ENCODE peak calls at places on chromosomes 1 and 21, in four cellular contexts. One of them, this sample, is unnamed.

GRCh38 chr1:106846656-106847055 is 209.8 kb upstream of the PRMT6 start:
- DNase-seq in NB4: no peak
- DNase-seq in neural crest cell: no peak
- DNase-seq in lung: no peak
- DNase-seq in this sample: no peak

GRCh38 chr1:216483672-216484401 is 60.6 kb upstream of the USH2A start:
- DNase-seq in NB4: no peak
- DNase-seq in neural crest cell: no peak
- DNase-seq in lung: no peak
- DNase-seq in this sample: no peak

GRCh38 chr1:156571261-156571958 is 955 bp downstream of the IQGAP3 start:
- DNase-seq in lung: no peak
- DNase-seq in neural crest cell: no peak
- DNase-seq in NB4: peak; percentile 41
- DNase-seq in this sample: no peak

GRCh38 chr1:31306278-31306677 is 9.4 kb downstream of the ZCCHC17 start:
- DNase-seq in neural crest cell: no peak
- DNase-seq in NB4: no peak
- DNase-seq in lung: no peak
- DNase-seq in this sample: no peak

GRCh38 chr1:85088408-85088784 is 40.1 kb upstream of the MCOLN3 start:
- DNase-seq in NB4: no peak
- DNase-seq in lung: no peak
- DNase-seq in neural crest cell: no peak
- DNase-seq in this sample: no peak

GRCh38 chr1:4108741-4109625 is 208.9 kb upstream of the C1orf174 start:
- DNase-seq in neural crest cell: no peak
- DNase-seq in NB4: no peak
- DNase-seq in lung: no peak
- DNase-seq in this sample: no peak

GRCh38 chr1:12088607-12089006 is 25.5 kb downstream of the TNFRSF8 start:
- DNase-seq in lung: no peak
- DNase-seq in NB4: peak; percentile 51
- DNase-seq in neural crest cell: no peak
- DNase-seq in this sample: no peak

GRCh38 chr1:179229214-179230140 is at the start of gene ABL2:
- DNase-seq in lung: peak; percentile 44
- DNase-seq in neural crest cell: peak; percentile 57
- DNase-seq in NB4: peak; percentile 60
- DNase-seq in this sample: peak; percentile 81

GRCh38 chr1:196660912-196661311 is 9.1 kb downstream of the CFH start:
- DNase-seq in neural crest cell: no peak
- DNase-seq in lung: no peak
- DNase-seq in NB4: peak; percentile 43
- DNase-seq in this sample: peak; percentile 22

GRCh38 chr1:7401814-7402547 is 369.1 kb upstream of the VAMP3 start:
- DNase-seq in lung: peak; percentile 29
- DNase-seq in NB4: no peak
- DNase-seq in neural crest cell: peak; percentile 0
- DNase-seq in this sample: no peak

GRCh38 chr1:91851130-91852010 is 34.6 kb downstream of the TGFBR3 start:
- DNase-seq in lung: peak; percentile 88
- DNase-seq in NB4: no peak
- DNase-seq in neural crest cell: no peak
- DNase-seq in this sample: no peak

GRCh38 chr1:14924455-14925325 is 228.9 kb upstream of the TMEM51 start:
- DNase-seq in lung: no peak
- DNase-seq in NB4: peak; percentile 15
- DNase-seq in neural crest cell: peak; percentile 23
- DNase-seq in this sample: no peak

GRCh38 chr1:205447457-205448415 is 8.1 kb downstream of the BLACAT1 start:
- DNase-seq in neural crest cell: no peak
- DNase-seq in NB4: no peak
- DNase-seq in lung: no peak
- DNase-seq in this sample: no peak

GRCh38 chr1:7501259-7501560 is 269.9 kb upstream of the VAMP3 start:
- DNase-seq in lung: no peak
- DNase-seq in NB4: no peak
- DNase-seq in neural crest cell: no peak
- DNase-seq in this sample: no peak

GRCh38 chr1:194028002-194028401 is 841.6 kb upstream of the B3GALT2 start:
- DNase-seq in NB4: no peak
- DNase-seq in neural crest cell: no peak
- DNase-seq in lung: no peak
- DNase-seq in this sample: no peak

GRCh38 chr1:30321216-30321910 is 402.0 kb downstream of the MATN1 start:
- DNase-seq in NB4: no peak
- DNase-seq in neural crest cell: no peak
- DNase-seq in lung: no peak
- DNase-seq in this sample: no peak

GRCh38 chr1:203557390-203557789 is 63.4 kb downstream of the OPTC start:
- DNase-seq in NB4: no peak
- DNase-seq in neural crest cell: no peak
- DNase-seq in lung: no peak
- DNase-seq in this sample: no peak

GRCh38 chr1:96409087-96409486 is 312.5 kb upstream of the PTBP2 start:
- DNase-seq in neural crest cell: no peak
- DNase-seq in NB4: no peak
- DNase-seq in lung: no peak
- DNase-seq in this sample: no peak

GRCh38 chr1:234601217-234602017 is 8.6 kb downstream of the IRF2BP2 start:
- DNase-seq in lung: no peak
- DNase-seq in NB4: peak; percentile 89
- DNase-seq in neural crest cell: no peak
- DNase-seq in this sample: no peak

GRCh38 chr1:160079448-160079847 is 1.9 kb upstream of the KCNJ9 start:
- DNase-seq in lung: no peak
- DNase-seq in NB4: no peak
- DNase-seq in neural crest cell: no peak
- DNase-seq in this sample: no peak

GRCh38 chr1:94383966-94384408 is 34.2 kb upstream of the ABCD3 start:
- DNase-seq in NB4: no peak
- DNase-seq in neural crest cell: no peak
- DNase-seq in lung: peak; percentile 39
- DNase-seq in this sample: no peak

GRCh38 chr21:28538987-28539622 is 453.6 kb downstream of the LTN1 start:
- DNase-seq in lung: no peak
- DNase-seq in NB4: no peak
- DNase-seq in neural crest cell: no peak
- DNase-seq in this sample: no peak

GRCh38 chr1:197156692-197157091 is 10.2 kb upstream of the ASPM start:
- DNase-seq in lung: no peak
- DNase-seq in NB4: no peak
- DNase-seq in neural crest cell: no peak
- DNase-seq in this sample: no peak

GRCh38 chr1:221824909-221825308 is 83.0 kb upstream of the DUSP10 start:
- DNase-seq in lung: no peak
- DNase-seq in NB4: no peak
- DNase-seq in neural crest cell: no peak
- DNase-seq in this sample: no peak

GRCh38 chr1:26169201-26169600 is 438 bp upstream of the C1orf232 start:
- DNase-seq in NB4: no peak
- DNase-seq in neural crest cell: no peak
- DNase-seq in lung: no peak
- DNase-seq in this sample: no peak

GRCh38 chr1:52552505-52553371 is at the start of gene TUT4:
- DNase-seq in lung: peak; percentile 84
- DNase-seq in neural crest cell: peak; percentile 81
- DNase-seq in NB4: peak; percentile 92
- DNase-seq in this sample: peak; percentile 24

GRCh38 chr1:20440785-20441200 is 45.2 kb downstream of the CAMK2N1 start:
- DNase-seq in NB4: peak; percentile 46
- DNase-seq in lung: peak; percentile 51
- DNase-seq in neural crest cell: peak; percentile 42
- DNase-seq in this sample: peak; percentile 28

DNA sequence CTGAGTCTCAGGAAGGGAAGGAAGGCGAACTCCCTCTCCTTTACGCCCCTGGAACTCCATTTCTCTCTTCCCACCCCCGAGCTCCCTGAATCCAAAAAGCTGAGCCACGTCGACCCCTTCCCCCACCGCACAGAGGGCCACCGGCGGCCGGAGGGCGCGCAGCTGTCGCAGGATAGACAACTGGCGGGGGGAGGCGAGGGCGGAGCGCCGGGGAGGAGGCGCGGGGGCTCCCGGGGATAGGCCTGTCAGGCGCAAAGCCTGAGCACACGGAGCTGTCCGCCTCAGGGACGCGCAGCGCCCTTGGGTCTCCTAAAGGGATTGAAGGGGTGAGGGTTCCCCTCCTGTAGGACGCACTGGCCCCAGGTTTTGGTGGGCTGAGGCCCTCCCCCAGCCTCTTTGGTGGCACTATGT is 752 bp upstream of the ACTA1 start:
- DNase-seq in NB4: no peak
- DNase-seq in neural crest cell: no peak
- DNase-seq in lung: no peak
- DNase-seq in this sample: no peak
- TF ChIP-seq CTCF in NB4: no peak
- TF ChIP-seq CTCF in neural crest cell: no peak
- TF ChIP-seq CTCF in lung: no peak
- TF ChIP-seq CTCF in this sample: no peak

GRCh38 chr1:161177112-161177935 is at the start of gene B4GALT3:
- DNase-seq in NB4: peak; percentile 92
- DNase-seq in neural crest cell: peak; percentile 96
- DNase-seq in lung: peak; percentile 93
- DNase-seq in this sample: peak; percentile 100

GRCh38 chr1:161179698-161180097 is 2.4 kb upstream of the B4GALT3 start:
- DNase-seq in lung: no peak
- DNase-seq in NB4: no peak
- DNase-seq in neural crest cell: no peak
- DNase-seq in this sample: no peak

GRCh38 chr1:161182214-161182613 is 4.9 kb upstream of the B4GALT3 start:
- DNase-seq in neural crest cell: no peak
- DNase-seq in NB4: peak; percentile 63
- DNase-seq in lung: no peak
- DNase-seq in this sample: no peak

GRCh38 chr1:161177936-161178244 is 583 bp upstream of the B4GALT3 start:
- DNase-seq in neural crest cell: no peak
- DNase-seq in lung: no peak
- DNase-seq in NB4: no peak
- DNase-seq in this sample: no peak

DNA sequence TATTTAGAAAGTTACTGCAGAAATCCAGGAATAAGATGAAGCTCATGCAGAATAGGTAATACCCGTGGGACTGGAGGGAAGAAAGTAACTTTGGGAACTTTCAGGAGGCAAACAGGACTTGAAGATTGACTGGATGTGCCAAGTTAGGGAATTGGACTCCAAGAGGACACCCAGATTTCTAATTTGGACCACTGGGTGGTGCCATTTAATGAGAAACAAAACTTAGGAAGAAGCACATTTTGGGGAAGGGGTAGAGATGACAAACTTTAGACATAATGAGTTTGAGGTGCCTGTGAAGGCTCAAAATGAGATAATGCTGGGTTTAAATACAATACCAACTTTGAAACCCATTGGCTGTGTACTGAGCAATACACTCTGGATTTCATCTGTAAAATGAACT is 3.3 kb upstream of the B4GALT3 start:
- DNase-seq in lung: no peak
- DNase-seq in neural crest cell: no peak
- DNase-seq in NB4: peak; percentile 62
- DNase-seq in this sample: no peak
- TF ChIP-seq CTCF in lung: no peak
- TF ChIP-seq CTCF in neural crest cell: peak; percentile 37
- TF ChIP-seq CTCF in NB4: peak; percentile 37
- TF ChIP-seq CTCF in this sample: peak; percentile 51

DNA sequence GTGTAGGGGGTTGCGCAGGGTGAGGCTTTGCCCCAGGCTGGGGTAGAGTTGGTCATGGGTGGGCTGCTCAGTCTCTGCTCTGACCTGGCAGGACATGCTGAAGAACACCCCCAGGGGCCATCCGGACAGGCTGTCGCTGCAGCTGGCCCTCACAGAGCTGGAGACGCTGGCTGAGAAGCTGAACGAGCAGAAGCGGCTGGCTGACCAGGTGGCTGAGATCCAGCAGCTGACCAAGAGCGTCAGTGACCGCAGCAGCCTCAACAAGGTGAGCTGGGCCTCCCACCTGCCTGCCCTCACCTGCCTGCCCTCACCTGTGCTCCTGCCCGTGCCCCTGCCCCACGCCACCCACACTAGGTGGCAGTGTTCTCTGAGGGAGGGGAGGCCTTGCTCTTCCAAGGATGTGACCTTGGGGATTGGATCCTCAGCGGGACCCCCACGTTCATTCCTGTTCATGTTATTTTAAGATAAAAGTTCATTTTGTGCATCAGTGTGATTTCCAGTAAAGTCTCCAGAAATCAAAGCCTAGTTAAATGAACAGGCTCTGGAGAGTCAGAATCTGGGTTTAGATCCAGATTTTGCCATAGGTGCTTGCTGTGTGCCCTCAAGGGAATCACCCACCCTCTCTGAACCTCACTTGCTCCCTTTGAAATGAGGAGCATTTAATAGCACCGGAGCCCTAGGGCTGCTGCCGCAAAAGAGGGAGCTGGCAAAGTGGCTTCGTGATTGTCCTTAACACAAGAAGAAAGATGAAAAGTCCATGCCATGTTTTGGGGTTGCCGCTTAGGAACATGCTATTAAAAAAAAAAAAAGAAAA is 87.9 kb downstream of the ARHGEF10L start:
- DNase-seq in neural crest cell: no peak
- DNase-seq in lung: no peak
- DNase-seq in NB4: no peak
- DNase-seq in this sample: no peak
- TF ChIP-seq CTCF in neural crest cell: no peak
- TF ChIP-seq CTCF in lung: no peak
- TF ChIP-seq CTCF in NB4: no peak
- TF ChIP-seq CTCF in this sample: no peak

GRCh38 chr1:153776971-153777370 is 1.8 kb downstream of the SLC27A3 start:
- DNase-seq in NB4: no peak
- DNase-seq in lung: no peak
- DNase-seq in neural crest cell: no peak
- DNase-seq in this sample: no peak
- TF ChIP-seq CTCF in NB4: no peak
- TF ChIP-seq CTCF in lung: no peak
- TF ChIP-seq CTCF in neural crest cell: no peak
- TF ChIP-seq CTCF in this sample: no peak

GRCh38 chr1:24970399-24970753 is 40.3 kb upstream of the RUNX3 start:
- DNase-seq in lung: no peak
- DNase-seq in NB4: no peak
- DNase-seq in neural crest cell: no peak
- DNase-seq in this sample: no peak
- TF ChIP-seq CTCF in lung: no peak
- TF ChIP-seq CTCF in NB4: no peak
- TF ChIP-seq CTCF in neural crest cell: no peak
- TF ChIP-seq CTCF in this sample: no peak

DNA sequence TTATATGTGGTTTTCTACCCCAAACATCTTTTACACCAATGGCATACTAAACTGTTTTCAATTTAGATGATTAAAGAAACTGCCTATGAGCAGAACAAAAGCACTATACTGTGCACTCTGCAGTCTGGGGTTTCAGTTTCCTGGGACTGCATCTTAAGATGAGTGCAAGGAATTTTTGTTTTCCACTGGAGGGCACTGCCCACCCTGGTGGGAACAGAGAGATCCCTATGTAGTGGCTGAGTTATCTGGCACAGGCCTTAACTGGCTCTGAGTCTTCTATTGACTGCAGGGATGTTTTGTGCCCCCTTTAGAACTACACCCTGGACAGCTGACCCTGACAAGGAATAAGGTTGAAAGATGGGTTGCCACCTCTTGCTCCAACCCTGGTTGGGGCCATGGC is 12.0 kb downstream of the PROK1 start:
- DNase-seq in neural crest cell: no peak
- DNase-seq in NB4: no peak
- DNase-seq in lung: no peak
- DNase-seq in this sample: no peak
- TF ChIP-seq CTCF in neural crest cell: no peak
- TF ChIP-seq CTCF in NB4: no peak
- TF ChIP-seq CTCF in lung: no peak
- TF ChIP-seq CTCF in this sample: peak; percentile 24

GRCh38 chr1:210489491-210489890 is 160.8 kb downstream of the HHAT start:
- DNase-seq in neural crest cell: no peak
- DNase-seq in NB4: no peak
- DNase-seq in lung: no peak
- DNase-seq in this sample: no peak
- TF ChIP-seq CTCF in neural crest cell: no peak
- TF ChIP-seq CTCF in NB4: no peak
- TF ChIP-seq CTCF in lung: no peak
- TF ChIP-seq CTCF in this sample: no peak